ENCODE peak calls at places on chromosomes 4 and X, in four cellular contexts. O is GM12878, Y is HepG2, X is K562. K is an unnamed sample.

GRCh38 chr4:48467442-48467841 is 15.7 kb upstream of the SLC10A4 start:
- DNase-seq in O (no peak), Y (no peak), X (no peak), K (no peak)

GRCh38 chr4:83724488-83725060 is 188.7 kb downstream of the GPAT3 start:
- DNase-seq in O (no peak), Y (no peak), X (no peak), K (no peak)

GRCh38 chrX:103329991-103330390 is at the start of gene TCEAL7:
- DNase-seq in O (no peak), Y (no peak), X (no peak), K (peak; percentile 10)

GRCh38 chrX:71210829-71211228 is 12.2 kb upstream of the GJB1 start:
- DNase-seq in O (no peak), Y (no peak), X (no peak), K (no peak)

GRCh38 chrX:53294024-53294648 is 12.8 kb upstream of the IQSEC2 start:
- DNase-seq in O (no peak), Y (no peak), X (peak; percentile 38), K (no peak)

GRCh38 chrX:15416133-15416993 is 32.1 kb upstream of the VEGFD start:
- DNase-seq in O (no peak), Y (no peak), X (no peak), K (no peak)

GRCh38 chr4:27239651-27240050 is 379.0 kb downstream of the STIM2 start:
- DNase-seq in O (no peak), Y (no peak), X (no peak), K (no peak)

GRCh38 chrX:24020280-24020876 is 6.6 kb downstream of the KLHL15 start:
- DNase-seq in O (no peak), Y (no peak), X (no peak), K (no peak)

GRCh38 chrX:139639253-139639652 is 68.7 kb downstream of the MCF2 start:
- DNase-seq in O (no peak), Y (no peak), X (no peak), K (no peak)

GRCh38 chrX:154715825-154716224 is 35.1 kb downstream of the GAB3 start:
- DNase-seq in O (no peak), Y (no peak), X (no peak), K (peak; percentile 17)

GRCh38 chr4:128191115-128191897 is 96.3 kb downstream of the PGRMC2 start:
- DNase-seq in O (peak; percentile 54), Y (peak; percentile 63), X (peak; percentile 65), K (peak; percentile 67)

GRCh38 chrX:44731160-44731559 is 112.7 kb upstream of the DUSP21 start:
- DNase-seq in O (no peak), Y (no peak), X (no peak), K (no peak)

GRCh38 chr4:69896530-69897116 is 34.2 kb upstream of the CSN1S1 start:
- DNase-seq in O (no peak), Y (peak; percentile 12), X (no peak), K (no peak)

GRCh38 chrX:141341341-141341740 is 99.0 kb upstream of the SPANXC start:
- DNase-seq in O (no peak), Y (no peak), X (no peak), K (no peak)

GRCh38 chrX:136577562-136577961 is 45.5 kb downstream of the VGLL1 start:
- DNase-seq in O (no peak), Y (peak; percentile 1), X (peak; percentile 37), K (peak; percentile 63)

GRCh38 chrX:76555816-76556215 is 128.3 kb downstream of the MAGEE1 start:
- DNase-seq in O (no peak), Y (peak; percentile 41), X (peak; percentile 15), K (peak; percentile 58)

GRCh38 chr4:165016971-165017370 is 14.8 kb upstream of the TRIM60 start:
- DNase-seq in O (no peak), Y (peak; percentile 28), X (peak; percentile 39), K (peak; percentile 67)

GRCh38 chrX:68897118-68897517 is 68.3 kb downstream of the EFNB1 start:
- DNase-seq in O (no peak), Y (no peak), X (peak; percentile 69), K (no peak)

GRCh38 chr4:135354876-135355275 is 1153.3 kb upstream of the PABPC4L start:
- DNase-seq in O (no peak), Y (no peak), X (no peak), K (no peak)

GRCh38 chr4:21954406-21954805 is 5.8 kb upstream of the KCNIP4 start:
- DNase-seq in O (no peak), Y (no peak), X (no peak), K (no peak)

GRCh38 chr4:53436251-53436650 is 58.8 kb downstream of the FIP1L1 start:
- DNase-seq in O (no peak), Y (no peak), X (no peak), K (no peak)

GRCh38 chr4:97560009-97560408 is 583.3 kb downstream of the STPG2 start:
- DNase-seq in O (no peak), Y (no peak), X (no peak), K (no peak)

GRCh38 chr4:19936471-19936870 is 315.2 kb upstream of the SLIT2 start:
- DNase-seq in O (no peak), Y (no peak), X (no peak), K (no peak)

GRCh38 chrX:43589735-43590515 is 66.2 kb upstream of the MAOA start:
- DNase-seq in O (no peak), Y (peak; percentile 64), X (no peak), K (no peak)

GRCh38 chrX:18390941-18391538 is 34.4 kb upstream of the CDKL5 start:
- DNase-seq in O (peak; percentile 13), Y (peak; percentile 14), X (peak; percentile 28), K (peak; percentile 63)

GRCh38 chrX:106862972-106863688 is 40.0 kb downstream of the RIPPLY1 start:
- DNase-seq in O (no peak), Y (peak; percentile 3), X (peak; percentile 6), K (peak; percentile 47)

GRCh38 chrX:16807976-16808542 is 21.8 kb downstream of the TXLNG start:
- DNase-seq in O (no peak), Y (peak; percentile 64), X (peak; percentile 43), K (no peak)

GRCh38 chr4:130563185-130563890 is 1467.4 kb downstream of the C4orf33 start:
- DNase-seq in O (no peak), Y (peak; percentile 8), X (no peak), K (peak; percentile 69)

GRCh38 chr4:152016325-152016665 is 255.5 kb upstream of the GATB start:
- DNase-seq in O (no peak), Y (no peak), X (no peak), K (no peak)

GRCh38 chr4:145525291-145525740 is 43.7 kb downstream of the SMAD1 start:
- DNase-seq in O (no peak), Y (no peak), X (no peak), K (no peak)

GRCh38 chrX:13750204-13750603 is 15.7 kb downstream of the OFD1 start:
- DNase-seq in O (no peak), Y (peak; percentile 16), X (peak; percentile 25), K (no peak)

GRCh38 chr4:15116509-15117079 is 114.3 kb downstream of the CPEB2 start:
- DNase-seq in O (no peak), Y (no peak), X (no peak), K (no peak)

GRCh38 chr4:189773909-189774308 is 166.8 kb upstream of the FRG1 start:
- DNase-seq in O (no peak), Y (no peak), X (no peak), K (no peak)

GRCh38 chr4:184785813-184786212 is 40.0 kb downstream of the ACSL1 start:
- DNase-seq in O (no peak), Y (no peak), X (no peak), K (no peak)

GRCh38 chr4:184782731-184783472 is 42.9 kb downstream of the ACSL1 start:
- DNase-seq in O (no peak), Y (no peak), X (no peak), K (no peak)

GRCh38 chr4:184787766-184788503 is 37.8 kb downstream of the ACSL1 start:
- DNase-seq in O (no peak), Y (no peak), X (no peak), K (no peak)

DNA sequence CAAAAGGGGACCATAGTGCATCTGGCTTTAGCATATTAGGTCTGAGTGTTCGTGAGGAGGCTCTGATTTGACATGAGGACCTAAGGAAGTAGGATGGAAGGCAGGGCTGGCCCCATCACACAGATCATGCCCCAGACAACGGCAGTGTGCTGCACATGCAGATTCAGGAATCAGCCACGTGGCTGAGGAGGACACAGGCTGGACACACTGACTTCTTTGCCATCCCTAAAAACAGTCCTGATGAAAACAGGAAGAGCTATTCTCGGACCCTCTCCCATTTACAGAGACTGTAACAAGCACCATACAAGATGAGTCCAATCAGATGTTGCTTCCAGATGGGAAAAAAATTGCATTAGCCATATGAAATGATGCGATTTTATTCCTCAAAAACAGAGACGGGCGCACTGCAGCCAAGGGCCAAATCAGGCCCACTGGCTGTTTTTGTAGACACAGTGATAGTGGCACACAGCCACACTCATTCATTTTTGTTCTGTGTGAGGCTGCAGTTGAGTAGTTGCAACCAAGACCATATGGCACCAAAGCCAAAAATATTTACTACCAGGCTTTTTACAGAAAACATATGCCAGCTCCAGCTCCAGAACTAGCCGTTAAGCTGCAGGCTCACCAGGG is 41.0 kb downstream of the ACSL1 start:
- DNase-seq in O (no peak), Y (no peak), X (no peak), K (no peak)
- TF ChIP-seq NR2C2 in O (no peak), Y (no peak), X (no peak), K (no peak)

GRCh38 chr4:3073158-3074077 is 920 bp downstream of the HTT-AS start:
- DNase-seq in O (no peak), Y (peak; percentile 74), X (no peak), K (peak; percentile 27)

GRCh38 chr4:3074078-3074845 is at the start of the genes HTT and HTT-AS:
- DNase-seq in O (peak; percentile 68), Y (peak; percentile 86), X (peak; percentile 98), K (peak; percentile 95)

GRCh38 chr4:3074846-3075651 is 568 bp downstream of the HTT start:
- DNase-seq in O (no peak), Y (peak; percentile 65), X (peak; percentile 74), K (peak; percentile 71)

GRCh38 chr4:3077796-3078195 is 3.3 kb downstream of the HTT start:
- DNase-seq in O (peak; percentile 86), Y (no peak), X (no peak), K (no peak)

GRCh38 chr4:3075652-3075981 is 1.1 kb downstream of the HTT start:
- DNase-seq in O (no peak), Y (no peak), X (no peak), K (no peak)
- TF ChIP-seq ATF2 in O (no peak), Y (no peak), X (no peak), K (no peak)

DNA sequence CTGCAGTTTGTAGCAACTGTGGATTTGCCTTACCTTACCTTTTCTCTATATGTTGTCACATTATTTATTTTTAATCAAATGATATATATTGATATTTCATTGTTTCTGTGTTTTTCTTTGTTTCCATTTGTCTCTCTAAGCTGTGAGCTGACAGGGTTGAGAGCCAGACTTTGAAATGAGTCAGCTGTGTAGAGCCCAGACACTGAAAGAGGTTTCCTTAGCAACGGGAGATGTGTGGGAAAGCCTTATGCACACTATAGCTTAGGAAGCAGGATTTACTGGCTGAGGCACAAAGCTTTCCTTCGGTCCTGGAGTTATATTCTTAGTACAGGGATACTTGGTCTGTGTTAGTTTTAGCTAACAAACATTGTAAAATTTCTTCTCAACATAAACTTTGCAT is 192.2 kb downstream of the FGF13 start:
- DNase-seq in O (no peak), Y (no peak), X (no peak), K (no peak)
- TF ChIP-seq NR2C2 in O (no peak), Y (no peak), X (no peak), K (no peak)

DNA sequence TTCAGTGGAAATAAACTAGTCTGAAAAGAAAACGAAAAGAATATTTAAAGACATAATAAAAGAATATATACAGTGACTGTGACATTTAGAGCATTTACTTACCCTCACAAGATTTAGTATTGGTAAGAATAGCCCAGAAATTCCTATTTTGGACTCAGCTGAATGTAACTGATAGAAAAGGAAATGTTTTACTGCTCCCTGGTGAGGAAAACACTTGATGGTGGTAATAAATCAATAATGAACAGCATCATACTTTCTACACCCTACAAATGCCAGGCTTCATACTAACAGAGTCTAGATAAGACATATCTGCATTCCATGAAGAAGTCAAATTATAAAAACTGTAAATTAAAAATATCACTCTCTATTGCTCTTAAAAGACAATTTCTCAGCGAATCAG is 753.5 kb upstream of the PCDH10 start:
- DNase-seq in O (no peak), Y (no peak), X (no peak), K (no peak)
- TF ChIP-seq ATF2 in O (no peak), Y (no peak), X (no peak), K (no peak)

K was measured in WTC11.